ENCODE peak calls at places on chromosomes 5 and 9, in four cellular contexts. V, M, L and U are unnamed samples.
A peak's percentile ranks its signal among the peaks of the same experiment; 100 is the strongest.

GRCh38 chr9:104835163-104835562 is 71.2 kb downstream of the NIPSNAP3B start:
- DNase-seq in L (no peak), M (no peak), V (no peak), U (no peak)

GRCh38 chr9:450057-450456 is 235.4 kb downstream of the DOCK8 start:
- DNase-seq in L (no peak), M (no peak), V (no peak), U (no peak)

GRCh38 chr5:78335976-78336375 is 24.4 kb upstream of the SCAMP1 start:
- DNase-seq in L (no peak), M (no peak), V (no peak), U (no peak)

GRCh38 chr5:87827561-87827960 is 414.8 kb upstream of the CCNH start:
- DNase-seq in M (no peak), V (no peak), L (no peak), U (no peak)

GRCh38 chr9:27204578-27204977 is 92.4 kb downstream of the EQTN start:
- DNase-seq in L (no peak), V (no peak), M (no peak), U (no peak)

GRCh38 chr5:81601912-81602311 is 149.0 kb downstream of the SSBP2 start:
- DNase-seq in V (no peak), L (no peak), M (no peak), U (peak; percentile 5)

GRCh38 chr5:171418316-171418981 is 998 bp upstream of the FGF18 start:
- DNase-seq in V (no peak), M (peak; percentile 75), L (peak; percentile 28), U (peak; percentile 81)

GRCh38 chr9:69395718-69396117 is 70.7 kb downstream of the ENTREP1 start:
- DNase-seq in M (no peak), V (no peak), L (no peak), U (no peak)

GRCh38 chr5:78361226-78361993 is 993 bp downstream of the SCAMP1 start:
- DNase-seq in M (peak; percentile 68), L (peak; percentile 69), V (peak; percentile 27), U (peak; percentile 58)

GRCh38 chr9:92721548-92721947 is 43.1 kb downstream of the BICD2 start:
- DNase-seq in L (no peak), M (no peak), V (no peak), U (no peak)

GRCh38 chr5:74251106-74252032 is 389.2 kb downstream of the ENC1 start:
- DNase-seq in V (no peak), L (no peak), M (peak; percentile 27), U (peak; percentile 72)

GRCh38 chr5:141681695-141682641 is at the start of gene ARAP3:
- DNase-seq in L (no peak), M (peak; percentile 83), V (no peak), U (peak; percentile 77)

GRCh38 chr5:115735108-115735998 is 81.1 kb downstream of the CDO1 start:
- DNase-seq in V (no peak), L (peak; percentile 36), M (no peak), U (no peak)

GRCh38 chr9:138105123-138105415 is 227.5 kb downstream of the CACNA1B start:
- DNase-seq in L (no peak), M (no peak), V (no peak), U (no peak)

GRCh38 chr9:111108946-111109345 is 70.7 kb upstream of the LPAR1 start:
- DNase-seq in L (no peak), V (no peak), M (no peak), U (no peak)

GRCh38 chr5:32339198-32339597 is 26.5 kb upstream of the MTMR12 start:
- DNase-seq in L (no peak), M (no peak), V (no peak), U (peak; percentile 9)

GRCh38 chr9:92607773-92608172 is 62.2 kb downstream of the IPPK start:
- DNase-seq in L (peak; percentile 96), V (peak; percentile 63), M (no peak), U (no peak)

GRCh38 chr9:127336708-127337352 is 60.1 kb upstream of the SLC2A8 start:
- DNase-seq in L (no peak), V (no peak), M (peak; percentile 64), U (peak; percentile 82)

GRCh38 chr9:37430841-37431597 is 8.5 kb downstream of the GRHPR start:
- DNase-seq in L (no peak), V (no peak), M (peak; percentile 28), U (no peak)

GRCh38 chr5:149485655-149486615 is 65.3 kb downstream of the CSNK1A1 start:
- DNase-seq in V (no peak), L (no peak), M (peak; percentile 93), U (peak; percentile 85)

GRCh38 chr5:68465133-68465532 is 249.6 kb downstream of the PIK3R1 start:
- DNase-seq in M (no peak), L (no peak), V (no peak), U (no peak)

GRCh38 chr5:156359452-156359851 is 32.5 kb downstream of the SGCD start:
- DNase-seq in L (no peak), V (no peak), M (no peak), U (no peak)

GRCh38 chr5:14374100-14374499 is 207.5 kb upstream of the OTULINL start:
- DNase-seq in M (no peak), V (no peak), L (no peak), U (no peak)

GRCh38 chr9:71647094-71647591 is 121.2 kb downstream of the CEMIP2 start:
- DNase-seq in M (peak; percentile 86), V (no peak), L (no peak), U (peak; percentile 59)

GRCh38 chr9:123550012-123550411 is 194.0 kb downstream of the CRB2 start:
- DNase-seq in M (no peak), V (no peak), L (no peak), U (no peak)

GRCh38 chr5:75666801-75667200 is 50.4 kb downstream of the POC5 start:
- DNase-seq in L (no peak), V (no peak), M (no peak), U (peak; percentile 5)